ENCODE peak calls at places on chromosomes 16 and 17, in four cellular contexts. One of them, this sample, is unnamed.

GRCh38 chr17:692116-692515 is 22.5 kb downstream of the VPS53 start:
- DNase-seq in glomerular endothelial cell: no peak
- DNase-seq in AG09309: peak; percentile 89
- DNase-seq in A549: no peak
- DNase-seq in this sample: no peak

GRCh38 chr17:40317345-40317873 is 8.4 kb downstream of the RARA start:
- DNase-seq in glomerular endothelial cell: no peak
- DNase-seq in AG09309: no peak
- DNase-seq in A549: peak; percentile 93
- DNase-seq in this sample: peak; percentile 64

GRCh38 chr17:28041844-28042656 is 427 bp upstream of the NLK start:
- DNase-seq in glomerular endothelial cell: no peak
- DNase-seq in AG09309: no peak
- DNase-seq in A549: peak; percentile 35
- DNase-seq in this sample: no peak

GRCh38 chr17:29273924-29274323 is 20.0 kb downstream of the NUFIP2 start:
- DNase-seq in glomerular endothelial cell: no peak
- DNase-seq in AG09309: no peak
- DNase-seq in A549: no peak
- DNase-seq in this sample: peak; percentile 68

GRCh38 chr17:4800462-4801185 is 1.5 kb downstream of the C17orf114 start:
- DNase-seq in glomerular endothelial cell: no peak
- DNase-seq in AG09309: no peak
- DNase-seq in A549: no peak
- DNase-seq in this sample: no peak

GRCh38 chr17:40564883-40565744 is at the start of gene CCR7:
- DNase-seq in glomerular endothelial cell: no peak
- DNase-seq in AG09309: no peak
- DNase-seq in A549: no peak
- DNase-seq in this sample: no peak

GRCh38 chr17:72726936-72727335 is 365.6 kb downstream of the SLC39A11 start:
- DNase-seq in glomerular endothelial cell: no peak
- DNase-seq in AG09309: no peak
- DNase-seq in A549: no peak
- DNase-seq in this sample: no peak

GRCh38 chr17:77320046-77320445 is 179.3 kb downstream of the SEC14L1 start:
- DNase-seq in glomerular endothelial cell: no peak
- DNase-seq in AG09309: no peak
- DNase-seq in A549: no peak
- DNase-seq in this sample: no peak

GRCh38 chr16:30472328-30472942 is at the start of gene ITGAL:
- DNase-seq in glomerular endothelial cell: no peak
- DNase-seq in AG09309: no peak
- DNase-seq in A549: no peak
- DNase-seq in this sample: no peak

GRCh38 chr17:1177099-1177996 is 2.4 kb downstream of the ABR start:
- DNase-seq in glomerular endothelial cell: no peak
- DNase-seq in AG09309: no peak
- DNase-seq in A549: no peak
- DNase-seq in this sample: no peak

GRCh38 chr17:74749262-74750038 is 1.0 kb downstream of the NHERF1 start:
- DNase-seq in glomerular endothelial cell: no peak
- DNase-seq in AG09309: no peak
- DNase-seq in A549: no peak
- DNase-seq in this sample: no peak

GRCh38 chr17:57068222-57068658 is 16.8 kb upstream of the AKAP1 start:
- DNase-seq in glomerular endothelial cell: no peak
- DNase-seq in AG09309: no peak
- DNase-seq in A549: no peak
- DNase-seq in this sample: no peak

GRCh38 chr17:20009052-20009301 is 182 bp upstream of the SPECC1 start:
- DNase-seq in glomerular endothelial cell: no peak
- DNase-seq in AG09309: no peak
- DNase-seq in A549: peak; percentile 76
- DNase-seq in this sample: no peak

GRCh38 chr17:27579897-27580321 is 51.1 kb upstream of the LGALS9 start:
- DNase-seq in glomerular endothelial cell: no peak
- DNase-seq in AG09309: no peak
- DNase-seq in A549: no peak
- DNase-seq in this sample: no peak

GRCh38 chr16:89599451-89599858 is 14.0 kb upstream of the DPEP1 start:
- DNase-seq in glomerular endothelial cell: no peak
- DNase-seq in AG09309: no peak
- DNase-seq in A549: peak; percentile 65
- DNase-seq in this sample: peak; percentile 69

GRCh38 chr16:79278506-79278905 is 322.0 kb downstream of the MAF start:
- DNase-seq in glomerular endothelial cell: no peak
- DNase-seq in AG09309: no peak
- DNase-seq in A549: no peak
- DNase-seq in this sample: no peak

GRCh38 chr17:73586153-73586906 is 57.9 kb downstream of the SDK2 start:
- DNase-seq in glomerular endothelial cell: no peak
- DNase-seq in AG09309: no peak
- DNase-seq in A549: no peak
- DNase-seq in this sample: no peak

GRCh38 chr16:11692651-11693050 is 24.4 kb downstream of the SNN start:
- DNase-seq in glomerular endothelial cell: no peak
- DNase-seq in AG09309: no peak
- DNase-seq in A549: no peak
- DNase-seq in this sample: no peak

GRCh38 chr17:40618754-40619625 is 28.6 kb downstream of the SMARCE1 start:
- DNase-seq in glomerular endothelial cell: no peak
- DNase-seq in AG09309: no peak
- DNase-seq in A549: no peak
- DNase-seq in this sample: peak; percentile 43

GRCh38 chr17:14305785-14306496 is 5.1 kb downstream of the HS3ST3B1 start:
- DNase-seq in glomerular endothelial cell: no peak
- DNase-seq in AG09309: no peak
- DNase-seq in A549: no peak
- DNase-seq in this sample: no peak

GRCh38 chr17:50206604-50207293 is 5.3 kb upstream of the COL1A1 start:
- DNase-seq in glomerular endothelial cell: no peak
- DNase-seq in AG09309: no peak
- DNase-seq in A549: no peak
- DNase-seq in this sample: no peak

GRCh38 chr17:34582901-34583245 is 3.5 kb downstream of the TMEM132E start:
- DNase-seq in glomerular endothelial cell: no peak
- DNase-seq in AG09309: no peak
- DNase-seq in A549: no peak
- DNase-seq in this sample: no peak

GRCh38 chr17:12712415-12712814 is 46.7 kb downstream of the MYOCD start:
- DNase-seq in glomerular endothelial cell: no peak
- DNase-seq in AG09309: no peak
- DNase-seq in A549: no peak
- DNase-seq in this sample: no peak

GRCh38 chr17:7893226-7893880 is 4.8 kb downstream of the CHD3 start:
- DNase-seq in glomerular endothelial cell: no peak
- DNase-seq in AG09309: no peak
- DNase-seq in A549: no peak
- DNase-seq in this sample: no peak

GRCh38 chr16:56988161-56988947 is 1.0 kb upstream of the NLRC5 start:
- DNase-seq in glomerular endothelial cell: no peak
- DNase-seq in AG09309: no peak
- DNase-seq in A549: no peak
- DNase-seq in this sample: no peak

GRCh38 chr17:34024303-34025178 is 230.5 kb upstream of the CCL2 start:
- DNase-seq in glomerular endothelial cell: no peak
- DNase-seq in AG09309: no peak
- DNase-seq in A549: no peak
- DNase-seq in this sample: no peak

GRCh38 chr16:55555436-55555835 is 11.0 kb upstream of the CAPNS2 start:
- DNase-seq in glomerular endothelial cell: no peak
- DNase-seq in AG09309: peak; percentile 31
- DNase-seq in A549: no peak
- DNase-seq in this sample: no peak

GRCh38 chr17:50517504-50518264 is 9.4 kb downstream of the MYCBPAP start:
- DNase-seq in glomerular endothelial cell: no peak
- DNase-seq in AG09309: no peak
- DNase-seq in A549: no peak
- DNase-seq in this sample: peak; percentile 62

GRCh38 chr17:7383742-7384488 is 3.0 kb downstream of the TNK1 start:
- DNase-seq in glomerular endothelial cell: no peak
- DNase-seq in AG09309: no peak
- DNase-seq in A549: no peak
- DNase-seq in this sample: no peak

GRCh38 chr17:82236142-82236971 is 7.5 kb downstream of the SLC16A3 start:
- DNase-seq in glomerular endothelial cell: no peak
- DNase-seq in AG09309: no peak
- DNase-seq in A549: peak; percentile 80
- DNase-seq in this sample: peak; percentile 92

GRCh38 chr16:85270365-85270764 is 158.1 kb upstream of the CIBAR2 start:
- DNase-seq in glomerular endothelial cell: no peak
- DNase-seq in AG09309: peak; percentile 20
- DNase-seq in A549: no peak
- DNase-seq in this sample: no peak